ENCODE peak calls at places on chromosome 1, in eight cellular contexts. X is suprapubic skin, F is body of pancreas, Q is small intestine, U is vagina, P is heart right ventricle, W is cardiac muscle cell, C is testis. K is an unnamed sample.
A peak's percentile ranks its signal among the peaks of the same experiment; 100 is the strongest.

GRCh38 chr1:43285269-43285986 is at the start of gene C1orf210:
- DNase-seq in Q (peak; percentile 94), X (peak; percentile 76), C (no peak), F (peak; percentile 96), P (no peak), W (no peak), U (no peak), K (no peak)

GRCh38 chr1:205088341-205088740 is 4.1 kb upstream of the TMEM81 start:
- DNase-seq in F (no peak), U (no peak), W (no peak), X (no peak), P (no peak), C (no peak), Q (no peak), K (no peak)

GRCh38 chr1:1225913-1226312 is 5.9 kb downstream of the SDF4 start:
- DNase-seq in P (no peak), F (no peak), Q (no peak), C (no peak), W (no peak), U (no peak), X (no peak), K (no peak)

GRCh38 chr1:89974211-89974610 is 20.7 kb upstream of the ZNF326 start:
- DNase-seq in Q (no peak), C (no peak), P (no peak), X (no peak), U (no peak), W (no peak), F (no peak), K (no peak)

GRCh38 chr1:193031431-193031830 is 27.7 kb downstream of the UCHL5 start:
- DNase-seq in C (no peak), P (no peak), F (no peak), U (no peak), X (no peak), Q (peak; percentile 27), W (no peak), K (no peak)

GRCh38 chr1:97270508-97271307 is 549.1 kb downstream of the PTBP2 start:
- DNase-seq in F (no peak), W (peak; percentile 11), C (peak; percentile 17), P (no peak), Q (peak; percentile 10), U (no peak), X (no peak), K (no peak)

GRCh38 chr1:22830131-22830566 is 119.5 kb downstream of the EPHB2 start:
- DNase-seq in W (no peak), X (no peak), F (no peak), Q (no peak), U (no peak), P (no peak), C (no peak), K (no peak)

GRCh38 chr1:109821221-109821669 is 57.5 kb upstream of the EPS8L3 start:
- DNase-seq in U (peak; percentile 96), P (peak; percentile 34), Q (no peak), C (no peak), X (peak; percentile 92), W (no peak), F (peak; percentile 58), K (no peak)

GRCh38 chr1:16716691-16717173 is 23.6 kb upstream of the RNU1-4 start:
- DNase-seq in X (peak; percentile 63), P (no peak), C (peak; percentile 14), Q (no peak), W (no peak), F (peak; percentile 9), U (peak; percentile 98), K (no peak)

GRCh38 chr1:147673401-147673800 is 3.1 kb upstream of the ACP6 start:
- DNase-seq in W (no peak), C (no peak), F (no peak), U (no peak), Q (no peak), P (no peak), X (no peak), K (no peak)

GRCh38 chr1:30466610-30467009 is 256.8 kb downstream of the MATN1 start:
- DNase-seq in Q (no peak), X (no peak), C (no peak), F (no peak), P (no peak), U (no peak), W (no peak), K (no peak)

GRCh38 chr1:113275691-113276090 is 114.6 kb upstream of the MAGI3 start:
- DNase-seq in X (no peak), Q (peak; percentile 29), P (no peak), W (peak; percentile 28), F (no peak), C (no peak), U (no peak), K (no peak)

GRCh38 chr1:230031131-230031530 is 35.9 kb upstream of the GALNT2 start:
- DNase-seq in F (no peak), U (no peak), Q (peak; percentile 6), P (no peak), X (no peak), W (no peak), C (no peak), K (no peak)

GRCh38 chr1:47519491-47519890 is 81.6 kb downstream of the FOXD2 start:
- DNase-seq in P (no peak), Q (no peak), W (no peak), U (no peak), C (no peak), X (peak; percentile 0), F (no peak), K (no peak)

DNA sequence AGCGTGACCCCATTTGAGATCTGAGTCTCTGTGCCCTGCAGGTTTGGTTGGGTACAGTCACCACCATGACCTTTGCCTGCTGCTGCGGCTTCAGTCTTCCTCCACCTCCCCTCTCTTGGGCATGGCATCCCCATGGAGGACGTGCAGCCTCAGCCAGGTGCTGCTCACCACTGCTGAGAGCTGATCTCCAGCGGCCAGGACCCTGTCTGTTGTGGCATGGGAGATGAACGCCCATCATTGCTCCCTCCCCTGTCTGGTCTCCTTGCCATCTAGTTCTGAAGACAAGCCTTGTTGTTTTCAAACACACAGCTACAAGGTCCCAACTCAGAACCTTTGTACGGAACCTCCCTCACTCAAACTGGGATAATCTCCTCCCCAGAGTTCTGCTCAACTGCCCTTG is 19.2 kb upstream of the PKP1 start:
- DNase-seq in X (peak; percentile 44), Q (no peak), C (no peak), P (no peak), W (no peak), U (peak; percentile 85), F (no peak), K (no peak)
- H3K4me1 ChIP-seq in X (peaks cover 57% of the 10 kb centered on the region), Q (no peaks in the 10 kb centered on the region), C (peaks cover 4% of the 10 kb centered on the region), P (peaks cover 10% of the 10 kb centered on the region), W (peaks cover 6% of the 10 kb centered on the region), U (peaks cover 29% of the 10 kb centered on the region), F (peaks cover 8% of the 10 kb centered on the region), K (no peaks in the 10 kb centered on the region)

GRCh38 chr1:12549106-12549459 is 68.9 kb downstream of the DHRS3 start:
- DNase-seq in W (no peak), Q (no peak), X (no peak), F (peak; percentile 41), P (no peak), C (peak; percentile 43), U (no peak), K (no peak)

GRCh38 chr1:12546771-12547585 is 71.0 kb downstream of the DHRS3 start:
- DNase-seq in W (no peak), F (no peak), U (no peak), Q (no peak), P (peak; percentile 74), C (peak; percentile 69), X (peak; percentile 85), K (no peak)

GRCh38 chr1:12548279-12549105 is 69.5 kb downstream of the DHRS3 start:
- DNase-seq in U (no peak), W (no peak), Q (no peak), F (no peak), X (no peak), C (no peak), P (no peak), K (no peak)

GRCh38 chr1:12549460-12550349 is 68.3 kb downstream of the DHRS3 start:
- DNase-seq in C (peak; percentile 70), X (peak; percentile 90), P (peak; percentile 62), U (no peak), Q (peak; percentile 79), F (peak; percentile 64), W (no peak), K (no peak)

DNA sequence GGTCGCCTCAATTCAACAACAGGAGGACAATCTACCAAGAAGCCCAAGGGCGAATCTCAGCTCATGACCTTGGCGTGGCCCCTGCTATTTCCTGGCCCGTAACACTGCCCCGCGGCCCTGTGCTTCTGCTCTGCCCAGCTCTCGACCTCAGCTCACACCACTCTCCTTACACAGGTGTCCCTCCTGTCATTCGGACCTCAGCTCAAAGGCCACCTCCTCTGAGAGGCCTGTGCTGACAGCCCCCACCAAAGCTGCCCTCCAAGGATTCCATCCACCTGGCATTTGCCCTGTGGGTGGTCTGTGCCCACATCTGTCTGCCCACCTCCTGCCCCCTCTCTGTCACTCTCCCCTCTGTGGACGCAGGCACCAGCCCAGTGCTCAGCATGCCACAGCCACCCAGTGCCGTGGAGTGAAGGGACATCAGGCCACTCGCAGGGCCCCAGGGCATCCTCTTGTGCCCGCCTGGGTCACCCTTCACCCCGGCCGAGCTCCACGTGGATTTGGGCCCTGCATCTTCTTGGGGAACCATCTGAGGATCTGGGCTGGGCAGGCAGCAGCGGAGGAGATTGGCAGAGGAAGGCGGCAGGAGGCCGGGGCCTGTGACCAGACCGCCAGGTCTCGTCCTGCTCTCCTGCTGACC is 70.3 kb downstream of the DHRS3 start:
- DNase-seq in F (no peak), Q (no peak), W (no peak), U (no peak), X (no peak), P (no peak), C (no peak), K (no peak)
- H3K27ac ChIP-seq in F (no peak overlapping the region), Q (no peak overlapping the region), W (no peak overlapping the region), U (peak overlapping the region; percentile 87), X (peak overlapping the region; percentile 73), P (peak overlapping the region; percentile 76), C (peak overlapping the region; percentile 19), K (no peak overlapping the region)

GRCh38 chr1:217540321-217540720 is 90.6 kb downstream of the GPATCH2 start:
- DNase-seq in P (no peak), X (no peak), Q (no peak), U (no peak), C (no peak), W (no peak), F (no peak), K (no peak)
- H3K4me3 ChIP-seq in P (no peak overlapping the region), X (no peak overlapping the region), Q (no peak overlapping the region), U (no peak overlapping the region), C (no peak overlapping the region), W (no peak overlapping the region), F (no peak overlapping the region), K (no peak overlapping the region)

GRCh38 chr1:118982281-118982680 is 5.9 kb downstream of the TBX15 start:
- DNase-seq in Q (no peak), W (no peak), F (no peak), P (no peak), C (no peak), X (no peak), U (no peak), K (no peak)

GRCh38 chr1:118981436-118981835 is 6.7 kb downstream of the TBX15 start:
- DNase-seq in W (no peak), X (no peak), Q (no peak), P (no peak), U (no peak), C (no peak), F (no peak), K (no peak)

GRCh38 chr1:118977591-118977990 is 10.6 kb downstream of the TBX15 start:
- DNase-seq in W (no peak), C (no peak), F (no peak), Q (no peak), P (no peak), U (no peak), X (no peak), K (no peak)

GRCh38 chr1:118979754-118980270 is 8.3 kb downstream of the TBX15 start:
- DNase-seq in U (no peak), C (no peak), W (peak; percentile 50), F (no peak), Q (no peak), X (no peak), P (no peak), K (no peak)

GRCh38 chr1:118978914-118979701 is 9.0 kb downstream of the TBX15 start:
- DNase-seq in P (no peak), W (no peak), C (no peak), Q (no peak), X (no peak), U (no peak), F (no peak), K (no peak)
- H3K4me1 ChIP-seq in P (no peaks in the 10 kb centered on the region), W (peaks cover 4% of the 10 kb centered on the region), C (no peaks in the 10 kb centered on the region), Q (peaks cover 4% of the 10 kb centered on the region), X (peaks cover 23% of the 10 kb centered on the region), U (peaks cover 12% of the 10 kb centered on the region), F (peaks cover 16% of the 10 kb centered on the region), K (peaks cover 5% of the 10 kb centered on the region)

K was measured in CD4-positive, alpha-beta memory T cell.